ENCODE peak calls at places on chromosomes 6 and 20, in six cellular contexts. L is K562, O is A549, H is HepG2, Q is GM12878, P is endothelial cell of umbilical vein. F is an unnamed sample.

GRCh38 chr6:40645043-40645442 is 57.9 kb upstream of the LRFN2 start:
- DNase-seq in Q (no peak), P (no peak), O (no peak), L (no peak), H (no peak), F (no peak)

GRCh38 chr6:51077967-51078518 is 259.4 kb downstream of the TFAP2B start:
- DNase-seq in Q (no peak), P (no peak), L (no peak), H (no peak), O (no peak), F (no peak)

GRCh38 chr6:117548797-117549301 is 53.5 kb downstream of the GOPC start:
- DNase-seq in Q (no peak), H (peak; percentile 77), P (peak; percentile 87), O (no peak), L (no peak), F (no peak)

GRCh38 chr6:81237226-81237625 is 515.3 kb downstream of the TENT5A start:
- DNase-seq in L (no peak), O (no peak), Q (no peak), H (no peak), P (no peak), F (no peak)

GRCh38 chr20:316316-317068 is 8.9 kb upstream of the SOX12 start:
- DNase-seq in Q (no peak), H (no peak), L (no peak), O (no peak), P (no peak), F (no peak)

GRCh38 chr6:145904391-145904790 is 59.8 kb downstream of the SHPRH start:
- DNase-seq in H (no peak), P (no peak), O (no peak), L (no peak), Q (peak; percentile 13), F (no peak)

GRCh38 chr6:166769648-166770047 is 142.6 kb upstream of the RPS6KA2 start:
- DNase-seq in L (no peak), Q (no peak), P (no peak), H (no peak), O (no peak), F (no peak)

GRCh38 chr6:47495207-47495606 is 17.6 kb downstream of the CD2AP start:
- DNase-seq in H (no peak), P (no peak), Q (no peak), O (no peak), L (no peak), F (no peak)

GRCh38 chr6:1993049-1993448 is 252.4 kb downstream of the GMDS start:
- DNase-seq in H (no peak), Q (no peak), L (no peak), O (no peak), P (no peak), F (no peak)

GRCh38 chr20:48530957-48531356 is 296.8 kb downstream of the PREX1 start:
- DNase-seq in Q (no peak), O (no peak), P (no peak), L (no peak), H (no peak), F (no peak)

GRCh38 chr6:47654255-47654654 is 44.1 kb upstream of the ADGRF4 start:
- DNase-seq in P (no peak), L (no peak), O (no peak), Q (no peak), H (no peak), F (no peak)

GRCh38 chr6:124967444-124967843 is 5.2 kb downstream of the RNF217 start:
- DNase-seq in L (peak; percentile 21), H (no peak), P (peak; percentile 16), Q (no peak), O (no peak), F (no peak)

GRCh38 chr6:146050168-146050567 is 21.3 kb downstream of the GRM1 start:
- DNase-seq in H (no peak), L (no peak), Q (no peak), O (no peak), P (no peak), F (no peak)

GRCh38 chr6:142047934-142048592 is 84.7 kb upstream of the GJE1 start:
- DNase-seq in P (no peak), L (no peak), H (no peak), Q (no peak), O (no peak), F (no peak)

GRCh38 chr6:148885154-148885870 is 138.5 kb downstream of the UST start:
- DNase-seq in L (no peak), Q (no peak), P (peak; percentile 74), H (no peak), O (no peak), F (no peak)

GRCh38 chr6:4780360-4780812 is 4.2 kb downstream of the CDYL start:
- DNase-seq in O (no peak), H (no peak), P (no peak), L (peak; percentile 73), Q (no peak), F (peak; percentile 25)

GRCh38 chr6:160227769-160228161 is 30.9 kb downstream of the SLC22A2 start:
- DNase-seq in Q (no peak), H (no peak), P (no peak), L (no peak), O (no peak), F (no peak)

GRCh38 chr6:160224599-160225237 is 33.9 kb downstream of the SLC22A2 start:
- DNase-seq in O (no peak), L (no peak), H (no peak), P (no peak), Q (no peak), F (no peak)

GRCh38 chr6:160222491-160222890 is 36.1 kb downstream of the SLC22A2 start:
- DNase-seq in O (no peak), L (no peak), H (no peak), P (no peak), Q (no peak), F (no peak)

GRCh38 chr6:160227038-160227768 is 31.4 kb downstream of the SLC22A2 start:
- DNase-seq in H (no peak), P (no peak), L (no peak), Q (no peak), O (no peak), F (no peak)

GRCh38 chr6:160226118-160226541 is 32.5 kb downstream of the SLC22A2 start:
- DNase-seq in L (no peak), P (no peak), H (no peak), Q (no peak), O (no peak), F (no peak)
- TF ChIP-seq MYC in L (no peak), P (no peak), H (no peak), Q (no peak), O (no peak), F (no peak)

GRCh38 chr6:34696739-34697543 is at the start of gene ILRUN:
- DNase-seq in Q (peak; percentile 76), O (peak; percentile 72), P (peak; percentile 94), L (peak; percentile 100), H (peak; percentile 86), F (peak; percentile 97)
- TF ChIP-seq POLR2A in Q (peak; percentile 59), O (peak; percentile 36), P (peak; percentile 45), L (peak; percentile 84), H (no peak), F (peak; percentile 54)

GRCh38 chr6:143504369-143504768 is 7.2 kb downstream of the FUCA2 start:
- DNase-seq in Q (no peak), O (no peak), L (no peak), H (no peak), P (no peak), F (no peak)

GRCh38 chr6:143498428-143498827 is 13.1 kb downstream of the FUCA2 start:
- DNase-seq in P (no peak), Q (no peak), O (no peak), L (no peak), H (no peak), F (peak; percentile 56)

GRCh38 chr6:143505537-143505936 is 6.0 kb downstream of the FUCA2 start:
- DNase-seq in Q (no peak), L (no peak), O (no peak), P (no peak), H (no peak), F (no peak)

GRCh38 chr6:143505111-143505510 is 6.4 kb downstream of the FUCA2 start:
- DNase-seq in O (no peak), P (no peak), H (no peak), Q (no peak), L (no peak), F (no peak)

GRCh38 chr6:143501851-143502250 is 9.7 kb downstream of the FUCA2 start:
- DNase-seq in Q (no peak), O (no peak), H (no peak), P (no peak), L (no peak), F (no peak)
- TF ChIP-seq CTCF in Q (no peak), O (no peak), H (peak; percentile 5), P (no peak), L (no peak), F (no peak)

DNA sequence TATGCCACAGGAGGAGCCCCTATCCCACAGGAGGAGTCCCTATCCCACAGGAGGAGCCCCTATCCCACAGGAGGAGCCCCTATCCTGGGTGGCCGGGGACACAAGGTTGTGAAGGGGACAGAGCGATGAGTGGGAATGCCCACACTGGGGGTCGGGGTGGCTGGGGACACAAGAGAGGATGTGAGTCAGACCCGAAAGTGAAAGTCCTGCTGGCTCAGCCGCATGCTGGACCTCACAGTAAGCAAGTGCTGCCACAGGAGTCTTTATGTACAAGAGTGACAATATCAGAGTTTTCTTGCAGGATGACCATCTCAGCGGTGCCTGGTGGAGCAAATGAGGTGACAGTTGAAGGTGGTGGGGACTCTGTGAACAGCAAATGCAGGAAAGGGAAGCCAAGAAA is 93.7 kb downstream of the PSMB1 start:
- DNase-seq in O (no peak), Q (peak; percentile 23), H (no peak), L (no peak), P (peak; percentile 30), F (peak; percentile 90)
- TF ChIP-seq MYC in O (no peak), Q (no peak), H (no peak), L (no peak), P (no peak), F (peak; percentile 90)

GRCh38 chr6:168901076-168901475 is 352.6 kb downstream of the THBS2 start:
- DNase-seq in P (no peak), H (no peak), L (no peak), Q (no peak), O (no peak), F (no peak)

GRCh38 chr6:168892031-168892430 is 361.6 kb downstream of the THBS2 start:
- DNase-seq in L (no peak), Q (no peak), H (no peak), O (no peak), P (no peak), F (no peak)

GRCh38 chr6:168896321-168896720 is 357.3 kb downstream of the THBS2 start:
- DNase-seq in L (no peak), O (no peak), Q (no peak), H (no peak), P (no peak), F (no peak)

GRCh38 chr6:168890306-168890995 is 363.2 kb downstream of the THBS2 start:
- DNase-seq in L (no peak), O (no peak), H (no peak), P (no peak), Q (no peak), F (no peak)

GRCh38 chr6:168895102-168895812 is 358.4 kb downstream of the THBS2 start:
- DNase-seq in O (peak; percentile 81), P (peak; percentile 44), L (peak; percentile 81), Q (peak; percentile 5), H (peak; percentile 71), F (peak; percentile 88)
- TF ChIP-seq POLR2A in O (no peak), P (no peak), L (no peak), Q (no peak), H (no peak), F (no peak)

GRCh38 chr6:113306552-113307145 is 550.5 kb upstream of the MARCKS start:
- DNase-seq in P (peak; percentile 36), L (peak; percentile 43), H (peak; percentile 62), Q (peak; percentile 57), O (peak; percentile 0), F (peak; percentile 59)
- TF ChIP-seq CTCF in P (peak; percentile 49), L (peak; percentile 57), H (peak; percentile 87), Q (peak; percentile 79), O (peak; percentile 38), F (peak; percentile 73)

F was measured in NB4.